ENCODE peak calls at places on chromosomes 11 and 22, in seven cellular contexts. C is NCI-H460; W is activated CD8-positive, alpha-beta memory T cell treated with anti-CD3 and anti-CD28 coated beads for 24 hours; Z is BE2C; T is KG1; R is activated CD4-positive, alpha-beta T cell treated with anti-CD3 and anti-CD28 coated beads, Interleukin-2, amount 50 U/mL, for 24 hours; P is stimulated activated CD4-positive, alpha-beta T cell treated with anti-CD3 and anti-CD28 coated beads, Interleukin-2, amount 100 ng/mL, for 48 hours. N is an unnamed sample.

GRCh38 chr22:46432164-46433068 is 96.9 kb downstream of the TRMU start:
- DNase-seq in C (no peak), W (peak), Z (no peak), T (no peak), R (peak), P (peak), N (peak)

GRCh38 chr22:20531404-20532181 is 24.2 kb downstream of the MED15 start:
- DNase-seq in C (peak), W (no peak), Z (peak), T (no peak), R (no peak), P (no peak), N (no peak)

GRCh38 chr22:48566741-48567140 is 1260.9 kb downstream of the BRD1 start:
- DNase-seq in C (no peak), W (no peak), Z (no peak), T (no peak), R (no peak), P (no peak), N (no peak)

GRCh38 chr22:41352058-41352457 is 29.7 kb upstream of the TEF start:
- DNase-seq in C (no peak), W (no peak), Z (no peak), T (no peak), R (no peak), P (no peak), N (no peak)

GRCh38 chr11:87851234-87851633 is 324.0 kb downstream of the RAB38 start:
- DNase-seq in C (no peak), W (no peak), Z (no peak), T (no peak), R (no peak), P (no peak), N (no peak)

GRCh38 chr11:48087974-48088681 is 107.8 kb downstream of the PTPRJ start:
- DNase-seq in C (no peak), W (no peak), Z (no peak), T (no peak), R (no peak), P (no peak), N (no peak)

GRCh38 chr11:5390210-5390609 is 6.6 kb downstream of the OR51M1 start:
- DNase-seq in C (no peak), W (no peak), Z (no peak), T (no peak), R (no peak), P (no peak), N (no peak)

GRCh38 chr22:29750029-29750428 is 16.8 kb downstream of the ZMAT5 start:
- DNase-seq in C (no peak), W (no peak), Z (no peak), T (no peak), R (no peak), P (no peak), N (no peak)

GRCh38 chr11:45657496-45658260 is 7.7 kb downstream of the CHST1 start:
- DNase-seq in C (no peak), W (no peak), Z (no peak), T (no peak), R (no peak), P (no peak), N (no peak)